ENCODE peak calls at places on chromosomes 6 and 20, in ten cellular contexts. Z, T, P, U, E, V, M, C, N and A are unnamed samples.

GRCh38 chr20:25276533-25277050 is 28.7 kb downstream of the PYGB start:
- DNase-seq in Z (no peak), T (no peak), P (no peak), U (no peak), E (no peak), V (no peak), M (no peak), C (no peak), N (no peak), A (no peak)

GRCh38 chr6:152206072-152206818 is 398.8 kb downstream of the ESR1 start:
- DNase-seq in Z (peak; percentile 16), T (peak; percentile 36), P (no peak), U (peak; percentile 69), E (peak; percentile 12), V (peak; percentile 10), M (no peak), C (no peak), N (no peak), A (peak; percentile 12)

GRCh38 chr6:149935246-149935645 is 6.6 kb upstream of the ULBP2 start:
- DNase-seq in Z (no peak), T (no peak), P (no peak), U (no peak), E (no peak), V (no peak), M (no peak), C (no peak), N (no peak), A (no peak)

GRCh38 chr20:18702736-18703135 is 110.8 kb upstream of the SCP2D1 start:
- DNase-seq in Z (no peak), T (no peak), P (no peak), U (no peak), E (no peak), V (no peak), M (no peak), C (no peak), N (no peak), A (no peak)

GRCh38 chr6:6883011-6883410 is 224.8 kb upstream of the RREB1 start:
- DNase-seq in Z (no peak), T (no peak), P (no peak), U (no peak), E (no peak), V (no peak), M (no peak), C (no peak), N (no peak), A (no peak)

GRCh38 chr20:48635361-48635760 is 192.4 kb downstream of the PREX1 start:
- DNase-seq in Z (no peak), T (no peak), P (no peak), U (no peak), E (no peak), V (no peak), M (no peak), C (no peak), N (no peak), A (no peak)

GRCh38 chr6:33672808-33673207 is 38.7 kb downstream of the UQCC2 start:
- DNase-seq in Z (peak; percentile 92), T (peak; percentile 85), P (no peak), U (no peak), E (no peak), V (no peak), M (peak; percentile 92), C (peak; percentile 26), N (peak; percentile 83), A (no peak)

GRCh38 chr6:81480139-81480538 is 272.3 kb downstream of the TENT5A start:
- DNase-seq in Z (no peak), T (no peak), P (no peak), U (no peak), E (no peak), V (no peak), M (no peak), C (peak; percentile 2), N (no peak), A (no peak)

GRCh38 chr6:158763440-158764187 is 55.6 kb downstream of the EZR start:
- DNase-seq in Z (no peak), T (peak; percentile 56), P (no peak), U (no peak), E (no peak), V (no peak), M (no peak), C (no peak), N (no peak), A (no peak)

GRCh38 chr6:123550052-123550617 is 86.6 kb downstream of the TRDN start:
- DNase-seq in Z (no peak), T (peak; percentile 57), P (no peak), U (no peak), E (no peak), V (no peak), M (no peak), C (no peak), N (no peak), A (no peak)

GRCh38 chr6:37538107-37538506 is 38.4 kb upstream of the CCDC167 start:
- DNase-seq in Z (no peak), T (peak; percentile 56), P (no peak), U (no peak), E (no peak), V (no peak), M (no peak), C (no peak), N (peak; percentile 75), A (peak; percentile 40)

GRCh38 chr20:46174469-46175126 is 56.5 kb downstream of the CD40 start:
- DNase-seq in Z (peak; percentile 69), T (peak; percentile 49), P (no peak), U (peak; percentile 84), E (peak; percentile 55), V (peak; percentile 65), M (no peak), C (no peak), N (peak; percentile 84), A (no peak)

GRCh38 chr6:148289153-148289552 is 53.5 kb upstream of the SASH1 start:
- DNase-seq in Z (no peak), T (no peak), P (no peak), U (no peak), E (no peak), V (no peak), M (no peak), C (no peak), N (no peak), A (no peak)

GRCh38 chr20:38624084-38624483 is 22.5 kb downstream of the ARHGAP40 start:
- DNase-seq in Z (no peak), T (no peak), P (no peak), U (no peak), E (no peak), V (no peak), M (no peak), C (no peak), N (no peak), A (no peak)

GRCh38 chr6:37987008-37987407 is 167.5 kb downstream of the ZFAND3 start:
- DNase-seq in Z (no peak), T (no peak), P (no peak), U (peak; percentile 63), E (no peak), V (no peak), M (no peak), C (no peak), N (no peak), A (no peak)

GRCh38 chr6:129744201-129744879 is 34.4 kb upstream of the ARHGAP18 start:
- DNase-seq in Z (no peak), T (peak; percentile 61), P (no peak), U (no peak), E (no peak), V (no peak), M (no peak), C (no peak), N (no peak), A (no peak)

GRCh38 chr6:36968266-36968977 is 13.9 kb downstream of the PI16 start:
- DNase-seq in Z (peak; percentile 74), T (no peak), P (no peak), U (no peak), E (no peak), V (no peak), M (no peak), C (no peak), N (no peak), A (no peak)

GRCh38 chr6:80640176-80640575 is 533.7 kb downstream of the BCKDHB start:
- DNase-seq in Z (no peak), T (no peak), P (no peak), U (no peak), E (no peak), V (no peak), M (no peak), C (no peak), N (no peak), A (no peak)

GRCh38 chr6:157977176-157977804 is 4.4 kb upstream of the SYNJ2 start:
- DNase-seq in Z (no peak), T (no peak), P (no peak), U (no peak), E (no peak), V (no peak), M (no peak), C (no peak), N (no peak), A (no peak)

GRCh38 chr6:105981002-105981887 is 104.9 kb upstream of the PRDM1 start:
- DNase-seq in Z (no peak), T (no peak), P (no peak), U (peak; percentile 45), E (no peak), V (peak; percentile 24), M (no peak), C (no peak), N (no peak), A (no peak)

GRCh38 chr6:145865595-145865994 is 51.0 kb upstream of the FBXO30 start:
- DNase-seq in Z (no peak), T (no peak), P (no peak), U (peak; percentile 5), E (no peak), V (no peak), M (no peak), C (no peak), N (no peak), A (no peak)

GRCh38 chr6:128474481-128474880 is 45.9 kb downstream of the PTPRK start:
- DNase-seq in Z (no peak), T (no peak), P (no peak), U (no peak), E (no peak), V (no peak), M (no peak), C (no peak), N (no peak), A (no peak)

GRCh38 chr6:169250660-169251059 is 3.0 kb downstream of the THBS2 start:
- DNase-seq in Z (no peak), T (no peak), P (no peak), U (no peak), E (no peak), V (no peak), M (peak; percentile 48), C (peak; percentile 63), N (no peak), A (no peak)

GRCh38 chr6:1604347-1604990 is 5.2 kb upstream of the FOXC1 start:
- DNase-seq in Z (no peak), T (peak; percentile 81), P (peak; percentile 63), U (peak; percentile 58), E (peak; percentile 31), V (peak; percentile 52), M (peak; percentile 24), C (no peak), N (peak; percentile 86), A (peak; percentile 47)